ENCODE peak calls at places on chromosomes 1 and 21, in five cellular contexts. One of them, this sample, is unnamed.

GRCh38 chr1:181087400-181087901 is 1.0 kb upstream of the IER5 start:
- DNase-seq in NCI-H2081: no peak
- DNase-seq in nephron progenitor cell: no peak
- DNase-seq in CD8-positive, alpha-beta memory T cell: no peak
- DNase-seq in neural crest cell: no peak
- DNase-seq in this sample: no peak

GRCh38 chr21:33640697-33641338 is 723 bp downstream of the CRYZL1 start:
- DNase-seq in CD8-positive, alpha-beta memory T cell: no peak
- DNase-seq in nephron progenitor cell: no peak
- DNase-seq in neural crest cell: no peak
- DNase-seq in NCI-H2081: no peak
- DNase-seq in this sample: no peak

GRCh38 chr21:19522384-19522783 is 1118.8 kb upstream of the TMPRSS15 start:
- DNase-seq in neural crest cell: no peak
- DNase-seq in nephron progenitor cell: no peak
- DNase-seq in CD8-positive, alpha-beta memory T cell: no peak
- DNase-seq in NCI-H2081: no peak
- DNase-seq in this sample: no peak

GRCh38 chr1:205545991-205546390 is 41.5 kb downstream of the CDK18 start:
- DNase-seq in neural crest cell: no peak
- DNase-seq in NCI-H2081: no peak
- DNase-seq in nephron progenitor cell: no peak
- DNase-seq in CD8-positive, alpha-beta memory T cell: no peak
- DNase-seq in this sample: no peak

GRCh38 chr1:17434591-17434990 is 4.9 kb downstream of the RCC2 start:
- DNase-seq in neural crest cell: no peak
- DNase-seq in CD8-positive, alpha-beta memory T cell: no peak
- DNase-seq in NCI-H2081: no peak
- DNase-seq in nephron progenitor cell: no peak
- DNase-seq in this sample: no peak

GRCh38 chr1:52574594-52574993 is 21.7 kb upstream of the TUT4 start:
- DNase-seq in neural crest cell: no peak
- DNase-seq in nephron progenitor cell: no peak
- DNase-seq in CD8-positive, alpha-beta memory T cell: no peak
- DNase-seq in NCI-H2081: no peak
- DNase-seq in this sample: no peak

GRCh38 chr1:18352640-18353245 is 128.0 kb upstream of the KLHDC7A start:
- DNase-seq in neural crest cell: no peak
- DNase-seq in CD8-positive, alpha-beta memory T cell: no peak
- DNase-seq in nephron progenitor cell: peak
- DNase-seq in NCI-H2081: no peak
- DNase-seq in this sample: no peak

GRCh38 chr1:101960164-101960563 is 36.6 kb downstream of the OLFM3 start:
- DNase-seq in CD8-positive, alpha-beta memory T cell: no peak
- DNase-seq in nephron progenitor cell: no peak
- DNase-seq in NCI-H2081: no peak
- DNase-seq in neural crest cell: no peak
- DNase-seq in this sample: no peak

GRCh38 chr1:109763646-109764415 is at the start of gene EPS8L3:
- DNase-seq in CD8-positive, alpha-beta memory T cell: no peak
- DNase-seq in nephron progenitor cell: no peak
- DNase-seq in NCI-H2081: no peak
- DNase-seq in neural crest cell: no peak
- DNase-seq in this sample: no peak

GRCh38 chr1:17875171-17875881 is 120.2 kb downstream of the ACTL8 start:
- DNase-seq in neural crest cell: no peak
- DNase-seq in CD8-positive, alpha-beta memory T cell: no peak
- DNase-seq in NCI-H2081: no peak
- DNase-seq in nephron progenitor cell: no peak
- DNase-seq in this sample: no peak

GRCh38 chr1:19360026-19360813 is 48.1 kb downstream of the SLC66A1 start:
- DNase-seq in CD8-positive, alpha-beta memory T cell: no peak
- DNase-seq in NCI-H2081: no peak
- DNase-seq in nephron progenitor cell: no peak
- DNase-seq in neural crest cell: no peak
- DNase-seq in this sample: no peak

GRCh38 chr1:198118136-198118535 is 38.7 kb upstream of the NEK7 start:
- DNase-seq in neural crest cell: no peak
- DNase-seq in NCI-H2081: no peak
- DNase-seq in nephron progenitor cell: no peak
- DNase-seq in CD8-positive, alpha-beta memory T cell: no peak
- DNase-seq in this sample: no peak

GRCh38 chr1:217089239-217090014 is 366.2 kb upstream of the ESRRG start:
- DNase-seq in CD8-positive, alpha-beta memory T cell: no peak
- DNase-seq in nephron progenitor cell: peak
- DNase-seq in neural crest cell: peak
- DNase-seq in NCI-H2081: peak
- DNase-seq in this sample: no peak